ENCODE peak calls at places on chromosomes 6 and 20, in five cellular contexts. O is BJ, X is uterus, I is cardiac muscle cell, C is sigmoid colon. U is an unnamed sample.

GRCh38 chr6:42120895-42121865 is 21.2 kb downstream of the C6orf132 start:
- DNase-seq in O (no peak), X (no peak), I (no peak), C (no peak), U (no peak)

GRCh38 chr20:59141818-59142581 is 21.6 kb upstream of the ZNF831 start:
- DNase-seq in I (peak; percentile 2), X (no peak), O (no peak), C (no peak), U (no peak)

GRCh38 chr6:89500486-89501020 is 67.6 kb downstream of the ANKRD6 start:
- DNase-seq in X (no peak), C (no peak), I (no peak), O (no peak), U (no peak)

GRCh38 chr6:136640132-136640915 is 90.1 kb upstream of the MAP7 start:
- DNase-seq in C (no peak), I (peak; percentile 78), O (no peak), X (no peak), U (no peak)

GRCh38 chr20:59289994-59290393 is 10.4 kb upstream of the EDN3 start:
- DNase-seq in I (no peak), O (no peak), C (no peak), X (no peak), U (no peak)

GRCh38 chr6:11050735-11051134 is 6.6 kb upstream of the ELOVL2 start:
- DNase-seq in I (peak; percentile 72), X (no peak), O (no peak), C (no peak), U (no peak)

GRCh38 chr20:21615617-21616080 is 89.8 kb upstream of the PAX1 start:
- DNase-seq in I (peak; percentile 40), O (no peak), C (no peak), X (no peak), U (no peak)

GRCh38 chr6:155417454-155417853 is 38.2 kb downstream of the NOX3 start:
- DNase-seq in X (no peak), C (no peak), I (no peak), O (no peak), U (no peak)

GRCh38 chr20:8394308-8394945 is 262.4 kb downstream of the PLCB1 start:
- DNase-seq in C (no peak), O (no peak), I (peak; percentile 72), X (no peak), U (no peak)

GRCh38 chr20:51826372-51826771 is 24.1 kb upstream of the SALL4 start:
- DNase-seq in O (no peak), X (no peak), C (no peak), I (no peak), U (no peak)

GRCh38 chr20:58942549-58942948 is 38.5 kb upstream of the NELFCD start:
- DNase-seq in I (no peak), C (no peak), O (no peak), X (no peak), U (no peak)

GRCh38 chr6:79838851-79839250 is 108.5 kb downstream of the ELOVL4 start:
- DNase-seq in X (no peak), O (no peak), I (no peak), C (no peak), U (no peak)

GRCh38 chr6:79841577-79842381 is 105.6 kb downstream of the ELOVL4 start:
- DNase-seq in X (no peak), O (no peak), C (no peak), I (no peak), U (no peak)

DNA sequence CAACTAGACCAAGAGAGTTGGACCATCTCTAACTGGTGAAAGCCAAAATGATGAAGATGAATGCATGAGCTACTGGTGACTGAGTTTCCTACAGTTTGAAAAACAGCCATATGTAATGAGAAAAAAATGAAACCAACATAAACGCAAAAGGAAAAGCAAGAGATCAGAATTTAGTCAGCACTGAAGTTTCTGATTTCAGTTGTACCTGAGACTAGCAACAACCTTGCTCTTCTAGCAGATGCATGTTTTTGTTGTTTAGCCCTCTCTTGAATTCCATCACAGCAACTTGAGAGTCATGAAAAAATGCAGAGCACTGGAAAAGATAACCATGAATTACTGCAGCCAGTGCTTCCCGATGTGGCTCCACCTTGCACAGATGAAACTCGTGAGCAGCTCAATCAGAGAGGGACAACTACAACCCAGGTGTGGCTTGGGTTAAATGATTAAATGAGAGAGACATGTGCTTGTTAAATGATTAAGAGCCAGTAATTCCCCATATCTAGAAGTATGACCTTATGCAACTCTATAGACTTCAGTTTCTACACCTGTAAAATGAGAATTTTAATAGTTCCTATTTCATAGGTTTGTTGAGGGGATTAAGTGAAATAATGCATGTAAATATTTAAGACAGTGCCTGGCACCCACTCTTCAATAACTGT is 104.8 kb downstream of the ELOVL4 start:
- DNase-seq in I (no peak), O (no peak), X (no peak), C (no peak), U (no peak)
- TF ChIP-seq CTCF in I (no peak), O (no peak), X (no peak), C (no peak), U (no peak)

DNA sequence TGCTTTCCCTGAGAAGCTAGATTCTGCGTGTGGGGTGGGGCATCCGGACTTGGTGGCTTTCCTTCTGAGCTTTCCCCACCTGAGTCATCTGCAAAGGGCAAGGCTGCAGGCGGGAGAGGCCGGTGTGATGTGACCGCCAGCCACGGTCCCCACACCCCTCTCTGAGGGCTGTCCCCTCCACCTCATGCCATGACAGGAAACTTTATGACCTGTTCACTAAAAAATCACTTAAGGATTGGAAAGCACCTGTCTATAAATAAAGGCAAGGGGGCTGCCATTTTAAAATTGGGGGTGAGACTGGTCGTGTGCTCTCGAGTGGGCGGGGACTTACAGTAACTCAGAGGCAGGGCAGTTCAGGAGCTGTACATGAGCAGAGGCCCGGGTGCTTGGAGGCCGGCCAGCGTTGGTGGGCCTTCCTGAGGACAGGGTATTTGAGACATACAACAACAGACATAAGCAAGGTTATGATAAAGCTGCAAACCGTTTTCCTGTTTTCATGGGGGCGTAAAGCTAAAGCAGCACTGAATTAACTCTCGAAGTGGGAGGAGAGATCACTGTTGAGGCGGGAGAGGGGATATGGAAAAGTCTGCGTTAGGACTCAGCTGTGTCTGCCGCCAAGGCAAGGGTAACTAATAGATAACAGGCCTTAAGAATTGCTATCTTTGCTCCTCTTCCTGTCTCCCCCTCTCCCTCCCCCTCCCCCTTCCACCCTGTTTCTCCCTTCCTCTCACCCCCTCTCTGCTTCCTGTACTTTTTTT is 16.1 kb upstream of the SERPINB1 start:
- DNase-seq in X (no peak), C (no peak), O (no peak), I (peak; percentile 96), U (peak; percentile 84)
- H3K4me3 ChIP-seq in X (no peak overlapping the region), C (no peak overlapping the region), O (no peak overlapping the region), I (no peak overlapping the region), U (peak overlapping the region; percentile 3)

DNA sequence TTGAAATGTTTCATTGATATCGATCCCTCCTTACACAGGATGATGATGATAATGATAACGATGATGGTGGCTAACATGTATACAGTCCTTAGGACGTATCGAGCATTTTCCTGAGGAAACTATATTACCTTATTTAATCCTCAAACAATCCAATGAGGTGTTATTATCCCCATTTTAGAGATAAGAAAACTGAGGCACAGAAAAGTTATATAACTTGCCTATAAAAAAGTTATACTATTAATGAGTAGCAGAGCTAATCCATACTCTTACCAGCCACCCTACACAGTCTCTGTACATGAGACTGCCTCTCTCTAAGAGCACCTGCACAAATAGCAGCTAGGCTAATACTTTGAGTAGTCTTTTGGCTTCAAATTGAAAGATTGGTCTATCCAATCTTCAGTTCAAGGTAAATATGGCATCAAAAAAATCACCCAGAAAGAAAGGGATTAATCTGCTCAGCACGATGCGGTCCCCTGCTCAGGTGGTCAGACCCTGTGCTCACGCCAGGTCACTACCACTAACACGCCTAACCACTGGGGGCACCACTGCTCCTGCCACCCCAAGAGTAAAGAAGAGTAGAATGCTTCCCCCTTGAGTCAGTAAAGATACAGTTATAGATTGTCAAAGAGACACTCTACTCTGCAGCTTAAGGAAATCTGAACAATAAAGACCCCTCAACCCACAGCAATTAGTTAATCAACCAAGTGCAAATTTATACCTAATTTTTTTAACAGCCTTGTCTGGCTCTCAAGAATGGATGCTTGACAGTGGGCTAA is 15.0 kb downstream of the GABBR1 start:
- DNase-seq in O (no peak), X (no peak), C (no peak), I (no peak), U (no peak)
- TF ChIP-seq CTCF in O (peak; percentile 21), X (peak; percentile 5), C (no peak), I (peak; percentile 20), U (peak; percentile 30)

DNA sequence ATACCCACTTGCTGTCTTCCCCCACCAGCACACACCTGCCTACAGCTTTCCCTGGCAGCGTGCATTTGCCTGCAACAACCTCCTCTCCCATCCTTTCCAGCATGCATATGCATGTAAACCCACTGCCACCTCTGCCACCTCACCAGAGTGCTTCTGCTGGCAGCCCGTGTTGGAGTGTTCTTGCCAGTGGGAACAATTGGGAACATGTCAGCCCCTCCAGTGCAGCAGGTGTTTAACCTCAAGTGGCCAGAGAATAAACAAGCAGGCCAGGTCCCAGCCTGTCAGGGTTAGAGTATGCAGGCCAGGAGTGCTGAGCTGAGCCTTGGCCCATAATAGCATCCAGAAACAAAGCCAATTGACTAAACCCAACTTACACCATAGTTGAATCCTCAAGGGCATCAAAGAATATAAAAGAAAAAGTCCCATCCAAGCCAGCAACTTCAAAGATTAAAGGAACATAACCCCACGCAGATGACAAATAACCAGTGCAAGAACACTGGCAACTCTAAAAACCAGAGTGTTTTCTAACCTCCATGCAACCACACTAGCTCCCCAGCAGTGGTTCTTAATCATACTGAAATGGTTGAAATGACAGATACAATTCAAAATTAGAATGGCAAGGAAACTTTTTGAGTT is 1212.1 kb upstream of the CITED2 start:
- DNase-seq in C (no peak), I (no peak), O (no peak), X (no peak), U (no peak)
- H3K4me3 ChIP-seq in C (no peak overlapping the region), I (no peak overlapping the region), O (no peak overlapping the region), X (no peak overlapping the region), U (no peak overlapping the region)

DNA sequence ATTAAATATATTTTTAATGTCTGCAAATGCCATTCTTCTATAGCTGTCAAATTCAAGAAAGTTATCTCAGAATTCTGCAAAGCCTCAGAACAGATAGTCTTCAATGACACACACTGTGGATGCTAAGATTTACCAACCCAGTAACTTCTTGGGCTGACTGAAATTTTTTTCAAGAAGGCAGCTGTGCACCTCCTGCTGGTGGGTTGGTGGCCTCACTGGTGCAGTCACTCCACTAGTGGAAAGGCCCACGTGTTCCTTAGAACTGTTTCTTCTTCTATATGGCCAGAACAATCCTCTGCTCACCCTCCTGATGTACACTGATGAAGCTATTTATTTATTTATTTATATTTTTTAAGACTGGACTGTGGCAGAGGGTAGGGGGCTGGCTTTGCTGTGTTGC is 28.1 kb upstream of the MTCL3 start:
- DNase-seq in O (no peak), I (peak; percentile 15), C (no peak), X (no peak), U (no peak)
- TF ChIP-seq CTCF in O (peak; percentile 37), I (peak; percentile 45), C (no peak), X (no peak), U (peak; percentile 38)

U was measured in retinal pigment epithelial cell.